ENCODE peak calls at places on chromosomes 3 and 15, in eight cellular contexts. V is iPS-NIHi11; H is hypothalamus; S is naive thymus-derived CD8-positive, alpha-beta T cell; E is glutamatergic neuron; A is Peyer's patch; U is A549; N is GM04503. L is an unnamed sample.

GRCh38 chr3:190696777-190697501 is 165.6 kb downstream of the GMNC start:
- DNase-seq in V (no peak), H (no peak), S (no peak), E (no peak), A (no peak), U (peak), N (no peak), L (no peak)

GRCh38 chr15:82122754-82123400 is 77.1 kb upstream of the MEX3B start:
- DNase-seq in V (no peak), H (no peak), S (no peak), E (no peak), A (no peak), U (peak), N (peak), L (peak)

GRCh38 chr15:91593081-91593480 is 260.4 kb upstream of the SLCO3A1 start:
- DNase-seq in V (no peak), H (no peak), S (no peak), E (no peak), A (no peak), U (no peak), N (peak), L (no peak)

GRCh38 chr15:56794150-56794922 is 61.0 kb upstream of the ZNF280D start:
- DNase-seq in V (no peak), H (no peak), S (no peak), E (no peak), A (no peak), U (no peak), N (no peak), L (no peak)

GRCh38 chr15:76460347-76460746 is 123.8 kb downstream of the ISL2 start:
- DNase-seq in V (no peak), H (no peak), S (no peak), E (no peak), A (no peak), U (no peak), N (no peak), L (no peak)

GRCh38 chr15:82595766-82596165 is 51.4 kb downstream of the CPEB1 start:
- DNase-seq in V (no peak), H (no peak), S (no peak), E (no peak), A (no peak), U (no peak), N (no peak), L (no peak)

GRCh38 chr15:43287254-43287653 is 20.5 kb upstream of the TGM5 start:
- DNase-seq in V (no peak), H (no peak), S (no peak), E (no peak), A (no peak), U (no peak), N (no peak), L (no peak)

GRCh38 chr3:13843351-13843750 is 36.5 kb downstream of the WNT7A start:
- DNase-seq in V (no peak), H (no peak), S (no peak), E (no peak), A (no peak), U (no peak), N (no peak), L (no peak)

GRCh38 chr3:65636326-65636725 is 402.4 kb downstream of the MAGI1 start:
- DNase-seq in V (no peak), H (no peak), S (no peak), E (no peak), A (no peak), U (no peak), N (no peak), L (no peak)

GRCh38 chr3:10933958-10934481 is 58.5 kb upstream of the SLC6A1 start:
- DNase-seq in V (no peak), H (no peak), S (no peak), E (no peak), A (no peak), U (peak), N (peak), L (no peak)

GRCh38 chr15:57743424-57743823 is 36.9 kb downstream of the POLR2M start:
- DNase-seq in V (peak), H (no peak), S (no peak), E (no peak), A (no peak), U (no peak), N (no peak), L (no peak)

GRCh38 chr3:185824467-185825378 is at the start of gene IGF2BP2:
- DNase-seq in V (peak), H (no peak), S (peak), E (peak), A (peak), U (peak), N (no peak), L (peak)

GRCh38 chr3:72133329-72134011 is 348.5 kb upstream of the PROK2 start:
- DNase-seq in V (no peak), H (no peak), S (no peak), E (no peak), A (no peak), U (no peak), N (no peak), L (no peak)

GRCh38 chr3:49711489-49711888 is 8.0 kb downstream of the AMIGO3 start:
- DNase-seq in V (no peak), H (no peak), S (no peak), E (no peak), A (no peak), U (no peak), N (no peak), L (no peak)

GRCh38 chr15:92772626-92773244 is 117.2 kb upstream of the FAM174B start:
- DNase-seq in V (no peak), H (no peak), S (no peak), E (no peak), A (no peak), U (no peak), N (no peak), L (no peak)

GRCh38 chr3:31361391-31362273 is 171.1 kb upstream of the STT3B start:
- DNase-seq in V (no peak), H (no peak), S (no peak), E (no peak), A (no peak), U (no peak), N (peak), L (peak)

GRCh38 chr3:20975221-20975620 is 775.8 kb downstream of the ZNF385D start:
- DNase-seq in V (no peak), H (no peak), S (no peak), E (no peak), A (no peak), U (no peak), N (no peak), L (no peak)

GRCh38 chr3:165211749-165212148 is 15.6 kb upstream of the SLITRK3 start:
- DNase-seq in V (no peak), H (no peak), S (no peak), E (no peak), A (no peak), U (no peak), N (no peak), L (no peak)

GRCh38 chr15:32825219-32825618 is 107.4 kb downstream of the GREM1 start:
- DNase-seq in V (no peak), H (no peak), S (no peak), E (no peak), A (no peak), U (no peak), N (no peak), L (no peak)

GRCh38 chr3:127312818-127313217 is 25.0 kb upstream of the PRR20G start:
- DNase-seq in V (no peak), H (no peak), S (no peak), E (no peak), A (no peak), U (no peak), N (no peak), L (no peak)

GRCh38 chr15:75170711-75171341 is 30.9 kb upstream of the C15orf39 start:
- DNase-seq in V (no peak), H (no peak), S (no peak), E (no peak), A (peak), U (no peak), N (no peak), L (no peak)

GRCh38 chr3:182523836-182524235 is 269.5 kb upstream of the ATP11B start:
- DNase-seq in V (no peak), H (no peak), S (no peak), E (no peak), A (no peak), U (no peak), N (no peak), L (no peak)

GRCh38 chr15:70240082-70240481 is 142.4 kb upstream of the TLE3 start:
- DNase-seq in V (no peak), H (no peak), S (no peak), E (no peak), A (peak), U (no peak), N (no peak), L (no peak)

GRCh38 chr15:72197460-72198409 is at the start of gene GRAMD2A:
- DNase-seq in V (peak), H (no peak), S (peak), E (peak), A (peak), U (no peak), N (no peak), L (peak)

GRCh38 chr15:81386947-81387346 is 12.9 kb upstream of the TMC3 start:
- DNase-seq in V (no peak), H (no peak), S (no peak), E (no peak), A (no peak), U (no peak), N (no peak), L (no peak)

GRCh38 chr15:65789105-65789504 is 3.0 kb downstream of the DENND4A start:
- DNase-seq in V (no peak), H (no peak), S (no peak), E (no peak), A (no peak), U (no peak), N (no peak), L (no peak)

GRCh38 chr3:69948246-69948862 is 51.2 kb upstream of the SAMMSON start:
- DNase-seq in V (peak), H (no peak), S (no peak), E (no peak), A (no peak), U (no peak), N (peak), L (peak)

GRCh38 chr3:36525115-36525711 is 144.9 kb downstream of the STAC start:
- DNase-seq in V (no peak), H (no peak), S (no peak), E (no peak), A (no peak), U (peak), N (peak), L (peak)

GRCh38 chr3:185207931-185208746 is 45.7 kb downstream of the EHHADH start:
- DNase-seq in V (no peak), H (no peak), S (no peak), E (no peak), A (peak), U (no peak), N (no peak), L (no peak)

GRCh38 chr3:50154840-50155490 is at the start of gene SEMA3F:
- DNase-seq in V (peak), H (no peak), S (peak), E (peak), A (peak), U (peak), N (no peak), L (no peak)

GRCh38 chr15:55277116-55277564 is 12.5 kb downstream of the RAB27A start:
- DNase-seq in V (no peak), H (no peak), S (no peak), E (no peak), A (peak), U (no peak), N (no peak), L (no peak)

GRCh38 chr15:78640840-78641733 is at the start of gene CHRNB4:
- DNase-seq in V (peak), H (no peak), S (peak), E (peak), A (no peak), U (peak), N (no peak), L (no peak)

GRCh38 chr3:82496890-82497560 is 735.6 kb upstream of the GBE1 start:
- DNase-seq in V (peak), H (no peak), S (no peak), E (peak), A (no peak), U (no peak), N (no peak), L (no peak)

GRCh38 chr3:113151475-113152031 is 59.8 kb upstream of the BOC start:
- DNase-seq in V (no peak), H (no peak), S (no peak), E (no peak), A (no peak), U (no peak), N (no peak), L (no peak)

L was measured in T1000.